ENCODE peak calls at places on chromosome 11, in six cellular contexts. J is left ventricle myocardium inferior, X is stomach, R is cardiac muscle cell, M is thoracic aorta, U is psoas muscle. P is an unnamed sample. For H3K4me1, the result is how much of the 10 kb centered on the place peaks cover.

GRCh38 chr11:107785401-107785800 is 73.2 kb downstream of the SLC35F2 start:
- DNase-seq in J (no peak), R (peak), U (no peak), X (no peak), M (no peak), P (no peak)

GRCh38 chr11:47415949-47416472 is 7.6 kb downstream of the SLC39A13 start:
- DNase-seq in M (peak), X (peak), J (peak), U (peak), R (peak), P (peak)

GRCh38 chr11:61545341-61545740 is 35.5 kb downstream of the SYT7 start:
- DNase-seq in M (no peak), J (no peak), X (no peak), R (no peak), U (no peak), P (no peak)

GRCh38 chr11:29200776-29201574 is 815.9 kb downstream of the KCNA4 start:
- DNase-seq in U (no peak), J (no peak), R (no peak), M (no peak), X (no peak), P (no peak)

GRCh38 chr11:92099183-92099582 is 125.4 kb upstream of the FAT3 start:
- DNase-seq in M (no peak), R (no peak), J (no peak), U (no peak), X (no peak), P (no peak)

GRCh38 chr11:67033661-67034166 is 10.8 kb downstream of the SYT12 start:
- DNase-seq in J (no peak), M (no peak), X (no peak), R (peak), U (no peak), P (no peak)

GRCh38 chr11:77071671-77072605 is 5.2 kb downstream of the CAPN5 start:
- DNase-seq in M (no peak), U (no peak), J (no peak), R (no peak), X (peak), P (no peak)

GRCh38 chr11:103358251-103358650 is 249.0 kb downstream of the DYNC2H1 start:
- DNase-seq in R (no peak), X (no peak), M (no peak), U (no peak), J (no peak), P (no peak)

GRCh38 chr11:121714356-121714755 is 261.6 kb upstream of the SORL1-AS1 start:
- DNase-seq in M (no peak), X (no peak), U (no peak), J (no peak), R (no peak), P (no peak)

GRCh38 chr11:95088946-95089619 is 563 bp upstream of the ENDOD1 start:
- DNase-seq in U (no peak), R (no peak), X (peak), J (no peak), M (no peak), P (no peak)

GRCh38 chr11:73374130-73374529 is 2.1 kb upstream of the RELT start:
- DNase-seq in R (no peak), M (no peak), J (no peak), U (no peak), X (no peak), P (no peak)

GRCh38 chr11:121132211-121132976 is 31.4 kb downstream of the TECTA start:
- DNase-seq in J (no peak), R (no peak), U (no peak), X (no peak), M (no peak), P (no peak)

GRCh38 chr11:111565111-111565720 is 24.7 kb downstream of the LAYN start:
- DNase-seq in U (no peak), X (peak), R (peak), J (peak), M (no peak), P (peak)

GRCh38 chr11:10872097-10872496 is 14.2 kb upstream of the ZBED5 start:
- DNase-seq in J (no peak), M (no peak), R (no peak), X (no peak), U (no peak), P (no peak)

GRCh38 chr11:96185220-96185768 is 157.7 kb downstream of the MAML2 start:
- DNase-seq in X (no peak), R (no peak), J (no peak), M (no peak), U (no peak), P (no peak)

GRCh38 chr11:117197516-117198456 is 1.4 kb upstream of the TAGLN start:
- DNase-seq in R (peak), U (peak), X (peak), J (peak), M (no peak), P (no peak)

GRCh38 chr11:89540826-89541225 is 49.7 kb upstream of the NOX4 start:
- DNase-seq in J (no peak), M (no peak), U (no peak), X (no peak), R (no peak), P (no peak)

GRCh38 chr11:44813401-44813800 is 86.6 kb downstream of the TSPAN18 start:
- DNase-seq in U (no peak), M (no peak), J (peak), R (no peak), X (no peak), P (peak)

GRCh38 chr11:22539851-22540376 is 85.7 kb downstream of the FANCF start:
- DNase-seq in X (no peak), J (no peak), R (peak), U (no peak), M (no peak), P (no peak)

GRCh38 chr11:3127706-3128355 is 37.3 kb downstream of the OSBPL5 start:
- DNase-seq in X (no peak), J (peak), M (no peak), R (no peak), U (no peak), P (no peak)

GRCh38 chr11:10858505-10859360 is 880 bp upstream of the ZBED5 start:
- DNase-seq in X (peak), M (peak), R (no peak), J (peak), U (peak), P (peak)

GRCh38 chr11:46668480-46669085 is 31.8 kb downstream of the ARHGAP1 start:
- DNase-seq in J (no peak), R (no peak), M (no peak), X (no peak), U (no peak), P (no peak)

GRCh38 chr11:34425863-34426262 is 12.9 kb upstream of the CAT start:
- DNase-seq in J (no peak), R (peak), U (no peak), M (no peak), X (no peak), P (no peak)

GRCh38 chr11:133956650-133957633 is at the start of gene IGSF9B:
- DNase-seq in J (peak), X (peak), M (no peak), U (peak), R (peak), P (peak)
- H3K4me3 ChIP-seq in J (peak), X (peak), M (peak), U (peak), R (peak), P (peak)

GRCh38 chr11:133945087-133945974 is 11.4 kb downstream of the IGSF9B start:
- DNase-seq in J (peak), U (no peak), R (peak), X (no peak), M (no peak), P (no peak)
- H3K4me1 ChIP-seq in J (half or more), U (under half), R (under half), X (half or more), M (under half), P (under half)

DNA sequence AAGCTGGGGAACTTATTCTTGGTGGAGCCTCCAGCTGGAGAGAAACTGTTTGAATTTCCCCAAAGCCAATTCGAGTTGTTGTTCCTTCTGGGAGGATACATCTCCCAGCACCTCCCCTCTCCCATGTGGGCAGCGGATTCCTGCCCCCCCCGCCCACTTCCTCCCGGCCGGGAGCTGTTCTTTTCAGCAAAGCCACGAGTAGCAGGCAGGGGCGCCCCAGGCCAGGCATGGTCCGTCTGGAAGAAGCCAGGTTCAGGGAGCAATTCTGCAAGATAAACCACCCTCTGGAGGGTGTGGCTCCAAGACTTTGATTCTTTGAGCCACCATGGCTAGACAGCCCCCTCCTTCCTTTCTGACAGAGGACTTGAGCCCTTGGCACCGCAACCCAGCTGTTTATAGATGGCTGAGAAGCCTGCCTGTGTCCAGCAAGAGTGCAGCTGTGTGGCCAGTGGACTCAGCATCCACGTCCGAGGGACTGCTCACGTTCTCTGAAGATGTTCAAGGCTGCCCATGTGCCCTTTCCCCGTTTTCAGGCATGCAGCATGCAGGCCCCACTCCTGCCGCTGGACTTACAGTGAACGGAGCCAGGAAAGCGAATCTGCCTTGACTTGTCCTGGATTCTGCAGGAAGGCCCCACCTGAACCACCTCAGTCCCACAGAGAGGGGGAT is 170.3 kb downstream of the CTTN start:
- DNase-seq in R (peak), X (no peak), M (no peak), U (peak), J (peak), P (no peak)
- TF ChIP-seq CTCF in R (peak), X (no peak), M (peak), U (no peak), J (peak), P (no peak)

GRCh38 chr11:68273056-68273738 is 1.4 kb upstream of the C11orf24 start:
- DNase-seq in J (no peak), M (no peak), X (no peak), U (no peak), R (no peak), P (no peak)
- H3K4me3 ChIP-seq in J (peak), M (no peak), X (no peak), U (peak), R (no peak), P (no peak)

DNA sequence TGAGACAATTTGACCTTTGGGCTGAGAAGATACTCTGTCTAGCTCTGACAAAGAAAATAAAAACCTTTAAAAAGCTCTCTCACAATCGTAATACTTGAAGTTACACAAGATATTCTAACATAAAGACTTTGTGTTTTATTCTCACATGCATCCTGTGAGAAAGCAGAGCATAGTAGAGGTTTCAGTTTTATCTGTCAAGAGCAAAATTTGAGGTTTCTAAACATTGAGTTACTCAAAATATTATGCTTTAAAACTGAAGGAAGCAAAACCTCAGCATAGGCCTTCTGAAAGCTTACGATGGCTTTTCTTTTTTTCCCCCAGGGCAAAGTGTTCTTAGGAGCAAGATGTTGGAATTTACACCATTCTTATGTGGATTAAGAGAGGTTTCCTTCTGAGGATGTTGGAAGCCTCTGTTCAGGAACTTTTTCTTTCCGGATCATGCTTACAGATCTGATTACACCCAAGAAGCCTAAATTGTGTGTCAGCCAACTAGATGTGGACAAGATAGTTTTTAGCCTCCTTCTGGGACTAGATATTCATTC is 15.0 kb upstream of the OR51M1 start:
- DNase-seq in X (no peak), R (no peak), U (no peak), M (no peak), J (no peak), P (no peak)
- H3K4me1 ChIP-seq in X (under half), R (under half), U (under half), M (under half), J (under half), P (under half)

GRCh38 chr11:122755409-122755808 is 82.9 kb upstream of the CRTAM start:
- DNase-seq in R (peak), X (no peak), U (no peak), J (no peak), M (no peak), P (no peak)

GRCh38 chr11:122755941-122756340 is 82.4 kb upstream of the CRTAM start:
- DNase-seq in M (no peak), J (no peak), R (peak), X (no peak), U (no peak), P (no peak)

GRCh38 chr11:122756417-122756816 is 81.9 kb upstream of the CRTAM start:
- DNase-seq in R (no peak), X (peak), J (peak), U (no peak), M (no peak), P (no peak)

GRCh38 chr11:122754028-122754427 is 84.3 kb upstream of the CRTAM start:
- DNase-seq in M (no peak), J (no peak), X (no peak), U (no peak), R (no peak), P (no peak)

DNA sequence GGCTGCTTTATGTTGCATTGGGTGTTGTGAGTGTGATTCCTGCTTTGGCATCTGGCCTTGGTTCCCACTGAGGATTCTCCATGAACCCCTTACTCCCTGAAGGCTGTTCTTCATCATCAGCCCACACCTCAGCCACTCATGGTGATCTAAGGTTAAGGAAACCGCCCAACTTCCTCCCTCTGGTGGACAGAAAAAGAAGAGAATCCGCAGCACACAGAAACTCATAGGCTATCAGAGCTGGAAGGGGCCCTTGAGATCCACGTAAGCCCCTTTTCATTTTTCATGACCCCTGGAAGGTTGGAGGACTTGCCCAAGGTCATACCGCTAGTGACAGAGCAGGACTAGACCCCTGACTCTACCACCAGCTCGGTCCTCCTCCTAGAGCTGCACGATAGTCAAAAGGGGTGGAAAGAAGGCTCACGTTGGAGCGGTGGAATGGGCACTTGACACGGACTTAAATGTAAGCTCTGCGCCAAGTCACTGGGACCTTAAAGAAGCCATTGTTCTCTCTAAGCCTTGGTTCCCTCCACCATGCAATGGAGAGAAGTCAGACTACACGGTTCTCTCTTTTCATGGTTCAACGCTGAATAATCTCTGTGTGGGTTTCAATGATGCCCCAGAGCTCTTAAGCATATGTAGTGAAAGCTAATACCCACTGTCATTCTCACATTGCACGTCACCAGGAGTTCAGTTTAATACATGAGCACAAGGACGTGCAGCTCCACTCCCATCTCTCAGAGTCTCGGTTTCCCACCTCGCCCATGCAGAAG is 83.6 kb upstream of the CRTAM start:
- DNase-seq in X (no peak), R (peak), U (no peak), M (no peak), J (no peak), P (no peak)
- TF ChIP-seq CTCF in X (peak), R (peak), U (peak), M (peak), J (peak), P (no peak)